ENCODE peak calls at places on chromosomes 4 and X, in four cellular contexts. V, L, P and Y are unnamed samples. For H3K4me1 and H3K36me3, the result is how much of the 10 kb centered on the place peaks cover.

GRCh38 chrX:71634366-71634765 is 16.1 kb upstream of the CXCR3 start:
- DNase-seq in V (no peak), L (no peak), P (no peak), Y (no peak)

GRCh38 chr4:42995343-42995944 is 102.9 kb downstream of the GRXCR1 start:
- DNase-seq in V (no peak), L (peak), P (peak), Y (no peak)

GRCh38 chr4:105714071-105714521 is 5.5 kb downstream of the GSTCD start:
- DNase-seq in V (peak), L (peak), P (peak), Y (no peak)

GRCh38 chrX:122579521-122579920 is 604.6 kb upstream of the GRIA3 start:
- DNase-seq in V (no peak), L (peak), P (peak), Y (no peak)

GRCh38 chr4:55906999-55907398 is 41.7 kb upstream of the CEP135 start:
- DNase-seq in V (no peak), L (peak), P (no peak), Y (no peak)

GRCh38 chrX:107935664-107936433 is 46.3 kb downstream of the TEX13B start:
- DNase-seq in V (peak), L (peak), P (peak), Y (no peak)

GRCh38 chrX:9542765-9543119 is 77.9 kb downstream of the TBL1X start:
- DNase-seq in V (no peak), L (no peak), P (no peak), Y (no peak)

GRCh38 chrX:24619647-24620046 is 27.5 kb downstream of the PCYT1B start:
- DNase-seq in V (peak), L (peak), P (peak), Y (no peak)

GRCh38 chr4:27178066-27178465 is 317.4 kb downstream of the STIM2 start:
- DNase-seq in V (no peak), L (no peak), P (no peak), Y (no peak)

DNA sequence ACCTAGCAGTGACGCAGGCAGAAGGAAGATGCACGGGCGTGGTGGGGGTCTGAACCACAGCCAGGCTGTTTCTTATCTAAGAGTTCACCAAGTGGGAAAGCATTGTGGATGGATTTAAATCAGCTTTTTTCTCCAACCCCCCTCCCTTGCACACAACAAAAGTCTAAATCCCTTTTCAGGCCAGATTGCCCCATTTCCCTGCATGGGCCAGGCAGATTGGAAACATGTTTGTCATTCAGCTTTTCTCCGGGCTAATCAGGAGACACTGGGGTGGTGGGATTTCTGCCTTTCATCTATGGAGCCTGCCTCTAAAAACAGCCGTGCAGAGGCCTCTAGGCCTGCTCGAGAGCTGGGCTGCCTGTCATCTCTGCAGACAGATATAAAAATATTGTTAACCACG is 166.3 kb upstream of the LEF1 start:
- DNase-seq in V (no peak), L (no peak), P (no peak), Y (no peak)
- H3K4me1 ChIP-seq in V (under half), L (under half), P (under half), Y (under half)

DNA sequence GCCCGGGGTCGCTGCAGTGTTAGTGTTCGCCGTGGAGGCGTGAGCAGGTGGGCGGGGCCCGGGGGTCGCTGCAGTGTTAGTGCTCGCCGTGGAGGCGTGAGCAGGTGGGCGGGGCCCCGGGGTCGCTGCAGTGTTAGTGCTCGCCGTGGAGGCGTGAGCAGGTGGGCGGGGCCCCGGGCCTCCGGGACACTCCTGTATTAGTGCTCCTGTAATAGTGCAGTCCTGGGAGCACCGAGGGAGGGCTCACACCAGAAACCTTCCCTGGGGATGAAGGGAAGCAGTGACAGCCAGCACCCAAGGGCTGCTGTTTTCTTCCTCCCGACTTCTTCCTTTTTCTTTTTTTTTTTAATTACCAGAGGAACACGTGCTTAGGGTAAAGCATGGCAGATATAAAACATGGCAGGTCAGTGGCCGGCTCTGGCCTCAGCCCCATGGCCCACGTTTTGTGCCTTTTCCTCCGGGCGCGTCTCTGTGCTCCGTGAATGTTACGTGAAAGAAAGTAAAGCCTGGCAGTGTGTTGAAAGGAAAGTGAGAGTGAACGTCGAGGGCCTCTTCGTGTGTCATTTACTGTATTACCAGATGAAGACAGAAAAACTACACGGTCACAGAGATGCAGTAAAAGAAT is 42.0 kb downstream of the PCGF3 start:
- DNase-seq in V (no peak), L (no peak), P (no peak), Y (no peak)
- H3K36me3 ChIP-seq in V (under half), L (under half), P (under half), Y (under half)

GRCh38 chrX:53291596-53291995 is 10.2 kb upstream of the IQSEC2 start:
- DNase-seq in V (no peak), L (no peak), P (no peak), Y (no peak)

GRCh38 chrX:53294024-53294648 is 12.8 kb upstream of the IQSEC2 start:
- DNase-seq in V (no peak), L (no peak), P (peak), Y (no peak)

GRCh38 chrX:53288173-53288572 is 6.8 kb upstream of the IQSEC2 start:
- DNase-seq in V (no peak), L (no peak), P (peak), Y (peak)

GRCh38 chrX:53287493-53288138 is 6.2 kb upstream of the IQSEC2 start:
- DNase-seq in V (peak), L (peak), P (peak), Y (peak)

GRCh38 chrX:53290441-53291041 is 9.2 kb upstream of the IQSEC2 start:
- DNase-seq in V (no peak), L (no peak), P (no peak), Y (no peak)
- H3K4me1 ChIP-seq in V (under half), L (under half), P (under half), Y (under half)

DNA sequence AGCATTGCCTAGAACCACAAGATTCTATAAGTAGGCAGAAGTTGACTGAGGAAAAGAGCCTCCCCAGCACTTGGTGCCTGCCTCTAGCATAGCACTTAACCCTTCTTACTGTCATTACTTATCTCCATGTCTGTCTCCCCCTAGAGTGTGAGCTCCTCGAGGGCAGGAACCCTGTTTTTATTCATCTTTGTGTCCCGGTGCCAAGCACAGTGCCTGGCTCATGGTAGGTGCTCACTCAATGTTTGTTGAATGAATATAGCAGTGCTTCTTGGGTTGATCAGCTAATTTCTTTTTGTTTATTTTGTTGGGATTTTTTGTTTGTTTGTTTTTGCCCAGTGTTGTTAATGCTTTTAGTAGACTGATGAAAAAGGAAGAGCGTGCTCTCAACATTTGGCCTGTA is 30.3 kb downstream of the KLF3 start:
- DNase-seq in V (no peak), L (no peak), P (no peak), Y (no peak)
- H3K36me3 ChIP-seq in V (half or more), L (half or more), P (under half), Y (half or more)

GRCh38 chr4:68349361-68350360 is at the start of gene YTHDC1:
- DNase-seq in V (peak), L (peak), P (peak), Y (peak)

GRCh38 chr4:68348577-68348976 is 1.3 kb downstream of the YTHDC1 start:
- DNase-seq in V (no peak), L (no peak), P (no peak), Y (no peak)

GRCh38 chr4:68346461-68346860 is 3.4 kb downstream of the YTHDC1 start:
- DNase-seq in V (no peak), L (peak), P (no peak), Y (no peak)

GRCh38 chr4:68344785-68345184 is 5.1 kb downstream of the YTHDC1 start:
- DNase-seq in V (no peak), L (no peak), P (no peak), Y (peak)

DNA sequence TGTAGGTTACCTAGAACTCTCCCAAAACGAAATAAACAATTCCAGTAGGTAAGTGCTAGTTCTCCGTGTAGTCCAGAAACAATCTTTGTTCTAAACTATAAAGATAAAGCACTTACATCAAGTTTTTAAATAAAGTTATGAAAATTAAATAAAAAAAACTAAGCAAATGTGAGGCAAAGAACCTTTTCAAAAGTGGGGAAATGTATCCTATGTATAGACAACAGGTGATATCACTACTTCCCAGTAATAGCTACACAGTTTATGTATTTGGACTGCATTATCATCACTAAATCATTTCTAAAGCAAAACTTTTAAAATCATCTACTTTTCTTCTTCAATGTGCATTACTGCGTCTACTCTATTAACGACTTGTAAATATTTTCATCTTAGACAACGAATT is 2.0 kb downstream of the YTHDC1 start:
- DNase-seq in V (no peak), L (no peak), P (no peak), Y (no peak)
- H3K4me1 ChIP-seq in V (under half), L (under half), P (under half), Y (half or more)

GRCh38 chr4:8606476-8606875 is 13.9 kb downstream of the CPZ start:
- DNase-seq in V (no peak), L (no peak), P (no peak), Y (peak)

GRCh38 chr4:8601556-8601955 is 9.0 kb downstream of the CPZ start:
- DNase-seq in V (peak), L (no peak), P (no peak), Y (no peak)

GRCh38 chr4:8602686-8603430 is 10.3 kb downstream of the CPZ start:
- DNase-seq in V (no peak), L (no peak), P (no peak), Y (peak)

GRCh38 chr4:8605289-8605688 is 12.7 kb downstream of the CPZ start:
- DNase-seq in V (no peak), L (no peak), P (no peak), Y (no peak)

GRCh38 chr4:8603931-8604330 is 11.4 kb downstream of the CPZ start:
- DNase-seq in V (no peak), L (no peak), P (no peak), Y (peak)
- H3K36me3 ChIP-seq in V (half or more), L (under half), P (under half), Y (under half)

GRCh38 chrX:41441934-41442823 is 5.0 kb upstream of the NYX start:
- DNase-seq in V (peak), L (peak), P (peak), Y (peak)
- H3K4me1 ChIP-seq in V (under half), L (under half), P (under half), Y (under half)

DNA sequence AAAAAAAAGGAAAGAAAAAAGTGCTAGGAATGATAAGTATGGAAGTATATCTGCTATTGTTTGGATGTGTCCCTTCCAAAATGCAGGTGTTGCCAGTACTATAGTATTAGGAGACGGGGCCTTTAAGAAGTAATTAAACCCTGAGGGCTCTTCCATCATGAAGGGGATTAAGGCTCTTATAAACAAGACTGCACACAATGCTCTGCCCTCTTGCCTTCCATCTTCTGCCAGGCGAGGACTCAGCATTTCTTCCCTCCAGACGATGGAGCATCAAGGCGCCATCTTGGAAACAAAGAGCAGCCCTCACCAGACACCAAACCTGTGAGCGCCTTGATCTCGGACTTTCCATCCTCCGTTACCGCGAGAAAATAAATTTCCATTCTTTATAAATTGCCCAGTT is 120.1 kb upstream of the GPM6A start:
- DNase-seq in V (no peak), L (no peak), P (no peak), Y (no peak)
- H3K36me3 ChIP-seq in V (under half), L (under half), P (under half), Y (under half)

GRCh38 chr4:3489451-3489962 is 26.4 kb downstream of the DOK7 start:
- DNase-seq in V (no peak), L (no peak), P (no peak), Y (no peak)

GRCh38 chr4:3485882-3486555 is 22.9 kb downstream of the DOK7 start:
- DNase-seq in V (no peak), L (no peak), P (no peak), Y (no peak)

GRCh38 chr4:3488791-3489190 is 25.7 kb downstream of the DOK7 start:
- DNase-seq in V (no peak), L (no peak), P (no peak), Y (no peak)

GRCh38 chr4:3486556-3487270 is 23.6 kb downstream of the DOK7 start:
- DNase-seq in V (no peak), L (peak), P (no peak), Y (no peak)

DNA sequence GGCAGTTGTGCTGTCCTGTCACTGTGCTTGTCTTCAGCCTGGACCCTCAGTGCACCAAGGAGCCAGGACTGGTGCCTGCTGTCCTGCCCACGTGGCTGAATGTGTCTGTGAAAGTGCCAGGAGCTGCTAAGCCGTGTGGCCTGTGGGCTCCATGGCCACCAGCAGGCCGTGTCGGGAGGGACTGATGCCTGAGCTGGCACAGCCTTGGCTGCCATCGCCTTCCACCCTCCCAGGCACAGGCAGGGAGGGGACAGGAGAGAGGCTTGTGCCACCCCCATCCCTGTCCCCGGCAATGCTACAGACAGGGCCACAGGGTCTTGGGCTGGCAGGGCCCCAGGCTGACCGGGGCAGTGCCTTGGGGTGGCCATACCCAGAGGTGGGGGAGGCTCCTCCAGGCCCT is 24.8 kb downstream of the DOK7 start:
- DNase-seq in V (no peak), L (no peak), P (no peak), Y (no peak)
- H3K4me1 ChIP-seq in V (under half), L (under half), P (under half), Y (under half)